ENCODE peak calls at places on chromosomes 6 and 20, in nine cellular contexts. T, V, G, U, M, P, A, Q and S are unnamed samples.

GRCh38 chr6:87154641-87155271 is 609 bp upstream of the ZNF292 start:
- DNase-seq in G (no peak), M (peak; percentile 79), U (peak; percentile 67), T (peak; percentile 50), Q (peak; percentile 87), V (peak; percentile 80), A (no peak), P (no peak), S (no peak)

GRCh38 chr6:39530201-39530759 is 194.9 kb downstream of the KIF6 start:
- DNase-seq in G (no peak), U (no peak), Q (no peak), M (no peak), A (no peak), V (peak; percentile 37), T (no peak), P (no peak), S (no peak)

GRCh38 chr20:63471719-63472158 is 716 bp downstream of the KCNQ2 start:
- DNase-seq in V (no peak), T (no peak), A (no peak), U (no peak), Q (no peak), G (no peak), P (no peak), M (no peak), S (no peak)

GRCh38 chr6:101722481-101722880 is 329.0 kb downstream of the GRIK2 start:
- DNase-seq in Q (no peak), T (no peak), M (no peak), A (no peak), G (no peak), U (no peak), V (no peak), P (no peak), S (no peak)

GRCh38 chr6:138240476-138241245 is 22.4 kb upstream of the PBOV1 start:
- DNase-seq in P (no peak), U (no peak), G (no peak), T (no peak), A (no peak), Q (peak; percentile 19), M (no peak), V (no peak), S (no peak)

GRCh38 chr6:53615633-53616449 is 49.7 kb downstream of the KLHL31 start:
- DNase-seq in M (no peak), T (peak; percentile 100), P (no peak), V (peak; percentile 49), Q (peak; percentile 43), G (no peak), A (no peak), U (no peak), S (no peak)

GRCh38 chr6:42690151-42690702 is 32.2 kb downstream of the PRPH2 start:
- DNase-seq in Q (no peak), G (no peak), A (no peak), M (no peak), V (peak; percentile 49), T (no peak), U (no peak), P (no peak), S (no peak)

GRCh38 chr6:34049395-34050342 is 96.2 kb downstream of the GRM4 start:
- DNase-seq in U (no peak), Q (no peak), T (no peak), G (no peak), V (no peak), P (no peak), A (no peak), M (no peak), S (no peak)

GRCh38 chr20:17827759-17828559 is 128.2 kb downstream of the BANF2 start:
- DNase-seq in V (no peak), M (no peak), T (no peak), P (no peak), U (no peak), G (no peak), A (no peak), Q (no peak), S (no peak)

GRCh38 chr6:154606457-154606856 is 96.0 kb upstream of the CNKSR3 start:
- DNase-seq in T (no peak), P (peak; percentile 77), M (peak; percentile 93), V (no peak), G (peak; percentile 25), U (no peak), A (no peak), Q (no peak), S (no peak)

GRCh38 chr20:62065669-62066338 is at the start of gene TAF4:
- DNase-seq in V (peak; percentile 100), U (peak; percentile 52), M (peak; percentile 80), T (no peak), Q (peak; percentile 47), G (peak; percentile 85), A (peak; percentile 14), P (peak; percentile 86), S (peak; percentile 80)

GRCh38 chr6:109465772-109466171 is 10.2 kb upstream of the MICAL1 start:
- DNase-seq in M (no peak), T (no peak), V (no peak), A (no peak), U (no peak), G (no peak), Q (no peak), P (no peak), S (peak; percentile 39)

GRCh38 chr6:81731814-81732213 is 20.7 kb downstream of the TENT5A start:
- DNase-seq in V (no peak), A (no peak), P (no peak), U (no peak), M (no peak), T (no peak), Q (peak; percentile 21), G (no peak), S (no peak)

GRCh38 chr6:80343511-80343910 is 237.0 kb downstream of the BCKDHB start:
- DNase-seq in P (no peak), V (peak; percentile 10), U (no peak), Q (no peak), G (no peak), M (no peak), T (no peak), A (no peak), S (no peak)

GRCh38 chr6:18432180-18432579 is 45.0 kb downstream of the RNF144B start:
- DNase-seq in P (no peak), U (no peak), Q (peak; percentile 45), T (peak; percentile 51), A (no peak), V (peak; percentile 20), M (no peak), G (no peak), S (no peak)

GRCh38 chr6:121847806-121848522 is 412.5 kb downstream of the GJA1 start:
- DNase-seq in P (no peak), M (no peak), Q (no peak), G (no peak), T (no peak), U (no peak), V (no peak), A (no peak), S (no peak)

GRCh38 chr6:155014715-155015300 is 19.7 kb downstream of the TIAM2 start:
- DNase-seq in Q (peak; percentile 62), G (no peak), V (no peak), M (no peak), A (no peak), T (peak; percentile 44), P (no peak), U (no peak), S (no peak)

GRCh38 chr6:87832025-87832825 is 130.2 kb upstream of the AKIRIN2 start:
- DNase-seq in V (peak; percentile 37), M (no peak), Q (peak; percentile 3), G (no peak), U (no peak), T (no peak), A (no peak), P (no peak), S (no peak)

GRCh38 chr6:14716499-14717146 is 529.2 kb upstream of the JARID2 start:
- DNase-seq in T (no peak), P (no peak), Q (no peak), M (no peak), A (no peak), G (no peak), V (no peak), U (no peak), S (no peak)

GRCh38 chr6:143741480-143741879 is 63.7 kb downstream of the PHACTR2 start:
- DNase-seq in Q (no peak), P (no peak), G (no peak), M (no peak), T (no peak), V (no peak), A (no peak), U (no peak), S (no peak)

GRCh38 chr20:59104848-59105247 is 58.8 kb upstream of the ZNF831 start:
- DNase-seq in V (no peak), U (no peak), P (no peak), Q (no peak), M (no peak), T (no peak), G (no peak), A (no peak), S (no peak)

GRCh38 chr6:14472964-14473363 is 355.4 kb downstream of the CD83 start:
- DNase-seq in G (no peak), P (no peak), Q (no peak), A (no peak), M (no peak), U (no peak), V (peak; percentile 41), T (no peak), S (no peak)

GRCh38 chr6:35078896-35079295 is 62.2 kb downstream of the TCP11 start:
- DNase-seq in T (no peak), P (no peak), G (no peak), M (no peak), U (no peak), A (no peak), Q (no peak), V (no peak), S (no peak)

GRCh38 chr20:25282796-25283195 is 34.9 kb downstream of the PYGB start:
- DNase-seq in P (no peak), U (no peak), V (no peak), Q (no peak), M (no peak), G (no peak), T (no peak), A (no peak), S (no peak)

GRCh38 chr20:46284028-46284427 is 24.3 kb downstream of the CDH22 start:
- DNase-seq in M (no peak), Q (no peak), P (no peak), V (no peak), U (no peak), G (no peak), T (no peak), A (no peak), S (no peak)

GRCh38 chr20:40961686-40962640 is 66.7 kb upstream of the TOP1 start:
- DNase-seq in T (no peak), V (no peak), P (no peak), U (no peak), A (no peak), M (no peak), Q (no peak), G (no peak), S (no peak)

GRCh38 chr20:21026951-21027350 is 79.2 kb downstream of the LINC00237 start:
- DNase-seq in P (no peak), G (no peak), M (no peak), V (no peak), U (no peak), Q (no peak), A (no peak), T (no peak), S (no peak)

GRCh38 chr6:42564496-42564890 is 664 bp downstream of the UBR2 start:
- DNase-seq in U (no peak), G (no peak), A (no peak), Q (no peak), M (no peak), V (no peak), T (no peak), P (no peak), S (no peak)

GRCh38 chr6:10690651-10691445 is 3.6 kb downstream of the C6orf52 start:
- DNase-seq in T (no peak), A (no peak), U (no peak), M (no peak), P (no peak), V (no peak), G (no peak), Q (no peak), S (no peak)

GRCh38 chr6:5214570-5215052 is 46.1 kb downstream of the LYRM4 start:
- DNase-seq in V (no peak), T (no peak), G (peak; percentile 15), Q (no peak), M (peak; percentile 12), P (peak; percentile 34), A (no peak), U (no peak), S (peak; percentile 10)

GRCh38 chr20:13996265-13996664 is 949 bp downstream of the MACROD2 start:
- DNase-seq in G (no peak), Q (no peak), V (no peak), M (no peak), U (no peak), T (no peak), A (no peak), P (no peak), S (no peak)